ENCODE peak calls at places on chromosomes 12 and 14, in four cellular contexts. One of them, this sample, is unnamed. For H3K27me3, the result is how much of the 10 kb centered on the place peaks cover.

GRCh38 chr14:50834802-50835276 is 3.9 kb upstream of the NIN start:
- DNase-seq in tibial nerve: no peak
- DNase-seq in ovary: no peak
- DNase-seq in breast epithelium: no peak
- DNase-seq in this sample: no peak

GRCh38 chr14:20745571-20746358 is at the start of gene EDDM3A:
- DNase-seq in tibial nerve: no peak
- DNase-seq in ovary: no peak
- DNase-seq in breast epithelium: no peak
- DNase-seq in this sample: no peak

GRCh38 chr14:92914087-92914656 is 8.8 kb upstream of the CHGA start:
- DNase-seq in tibial nerve: no peak
- DNase-seq in ovary: peak
- DNase-seq in breast epithelium: no peak
- DNase-seq in this sample: no peak

GRCh38 chr12:64745259-64745807 is 13.9 kb downstream of the GNS start:
- DNase-seq in tibial nerve: no peak
- DNase-seq in ovary: no peak
- DNase-seq in breast epithelium: no peak
- DNase-seq in this sample: no peak

GRCh38 chr14:71497645-71498086 is 434.6 kb upstream of the RGS6 start:
- DNase-seq in tibial nerve: no peak
- DNase-seq in ovary: no peak
- DNase-seq in breast epithelium: no peak
- DNase-seq in this sample: no peak

GRCh38 chr14:75042040-75042439 is 9.2 kb downstream of the MLH3 start:
- DNase-seq in tibial nerve: no peak
- DNase-seq in ovary: no peak
- DNase-seq in breast epithelium: no peak
- DNase-seq in this sample: no peak

GRCh38 chr12:68884251-68884650 is 48.7 kb downstream of the CPM start:
- DNase-seq in tibial nerve: no peak
- DNase-seq in ovary: no peak
- DNase-seq in breast epithelium: no peak
- DNase-seq in this sample: no peak

GRCh38 chr12:24903305-24904088 is 45.4 kb downstream of the BCAT1 start:
- DNase-seq in tibial nerve: no peak
- DNase-seq in ovary: no peak
- DNase-seq in breast epithelium: no peak
- DNase-seq in this sample: no peak

GRCh38 chr12:57001448-57001906 is 4.9 kb downstream of the ZBTB39 start:
- DNase-seq in tibial nerve: peak
- DNase-seq in ovary: peak
- DNase-seq in breast epithelium: peak
- DNase-seq in this sample: peak

GRCh38 chr12:70840966-70841365 is 79.6 kb downstream of the PTPRR start:
- DNase-seq in tibial nerve: no peak
- DNase-seq in ovary: no peak
- DNase-seq in breast epithelium: no peak
- DNase-seq in this sample: no peak

GRCh38 chr12:11991604-11992003 is 79.1 kb upstream of the BCL2L14 start:
- DNase-seq in tibial nerve: no peak
- DNase-seq in ovary: no peak
- DNase-seq in breast epithelium: no peak
- DNase-seq in this sample: no peak

GRCh38 chr12:31118831-31119530 is 45.3 kb downstream of the DDX11 start:
- DNase-seq in tibial nerve: no peak
- DNase-seq in ovary: peak
- DNase-seq in breast epithelium: no peak
- DNase-seq in this sample: no peak

GRCh38 chr12:5442251-5443006 is 10.5 kb downstream of the NTF3 start:
- DNase-seq in tibial nerve: no peak
- DNase-seq in ovary: no peak
- DNase-seq in breast epithelium: no peak
- DNase-seq in this sample: no peak

GRCh38 chr12:67742461-67742860 is 93.9 kb downstream of the DYRK2 start:
- DNase-seq in tibial nerve: no peak
- DNase-seq in ovary: no peak
- DNase-seq in breast epithelium: no peak
- DNase-seq in this sample: no peak

GRCh38 chr12:130713581-130713991 is 2.5 kb downstream of the RIMBP2 start:
- DNase-seq in tibial nerve: no peak
- DNase-seq in ovary: peak
- DNase-seq in breast epithelium: no peak
- DNase-seq in this sample: no peak

GRCh38 chr12:57240926-57241555 is 9.9 kb downstream of the STAC3 start:
- DNase-seq in tibial nerve: no peak
- DNase-seq in ovary: no peak
- DNase-seq in breast epithelium: no peak
- DNase-seq in this sample: no peak

GRCh38 chr12:48961801-48962200 is 4.5 kb upstream of the ARF3 start:
- DNase-seq in tibial nerve: no peak
- DNase-seq in ovary: no peak
- DNase-seq in breast epithelium: no peak
- DNase-seq in this sample: no peak

GRCh38 chr14:32329146-32329545 is at the start of gene AKAP6:
- DNase-seq in tibial nerve: no peak
- DNase-seq in ovary: no peak
- DNase-seq in breast epithelium: no peak
- DNase-seq in this sample: no peak

GRCh38 chr14:96783306-96784224 is 13.6 kb upstream of the VRK1 start:
- DNase-seq in tibial nerve: no peak
- DNase-seq in ovary: no peak
- DNase-seq in breast epithelium: no peak
- DNase-seq in this sample: no peak

GRCh38 chr12:54215990-54216579 is 27.3 kb upstream of the SMUG1 start:
- DNase-seq in tibial nerve: no peak
- DNase-seq in ovary: peak
- DNase-seq in breast epithelium: no peak
- DNase-seq in this sample: no peak

GRCh38 chr14:23364164-23364571 is 804 bp downstream of the EFS start:
- DNase-seq in tibial nerve: peak
- DNase-seq in ovary: no peak
- DNase-seq in breast epithelium: peak
- DNase-seq in this sample: no peak

GRCh38 chr12:109497675-109498074 is 20.2 kb downstream of the UBE3B start:
- DNase-seq in tibial nerve: no peak
- DNase-seq in ovary: no peak
- DNase-seq in breast epithelium: no peak
- DNase-seq in this sample: no peak

GRCh38 chr14:56159066-56159465 is 40.9 kb downstream of the PELI2 start:
- DNase-seq in tibial nerve: no peak
- DNase-seq in ovary: no peak
- DNase-seq in breast epithelium: no peak
- DNase-seq in this sample: no peak

GRCh38 chr12:53223391-53224267 is 8.4 kb downstream of the RARG start:
- DNase-seq in tibial nerve: peak
- DNase-seq in ovary: no peak
- DNase-seq in breast epithelium: no peak
- DNase-seq in this sample: no peak

GRCh38 chr12:6950944-6951540 is at the start of gene PTPN6:
- DNase-seq in tibial nerve: no peak
- DNase-seq in ovary: peak
- DNase-seq in breast epithelium: no peak
- DNase-seq in this sample: peak

GRCh38 chr14:50363734-50364113 is 33.0 kb downstream of the CDKL1 start:
- DNase-seq in tibial nerve: peak
- DNase-seq in ovary: no peak
- DNase-seq in breast epithelium: no peak
- DNase-seq in this sample: no peak

GRCh38 chr12:109739747-109740693 is 26.4 kb downstream of the FAM222A start:
- DNase-seq in tibial nerve: no peak
- DNase-seq in ovary: peak
- DNase-seq in breast epithelium: peak
- DNase-seq in this sample: peak

GRCh38 chr14:57755018-57755521 is 110.8 kb downstream of the SLC35F4 start:
- DNase-seq in tibial nerve: no peak
- DNase-seq in ovary: no peak
- DNase-seq in breast epithelium: no peak
- DNase-seq in this sample: no peak

GRCh38 chr12:102965281-102966155 is 8.0 kb downstream of the ASCL1 start:
- DNase-seq in tibial nerve: no peak
- DNase-seq in ovary: no peak
- DNase-seq in breast epithelium: no peak
- DNase-seq in this sample: peak

GRCh38 chr14:35374273-35374681 is 30.3 kb downstream of the NFKBIA start:
- DNase-seq in tibial nerve: peak
- DNase-seq in ovary: no peak
- DNase-seq in breast epithelium: no peak
- DNase-seq in this sample: no peak
- H3K4me3 ChIP-seq in tibial nerve: no peak
- H3K4me3 ChIP-seq in ovary: no peak
- H3K4me3 ChIP-seq in breast epithelium: no peak
- H3K4me3 ChIP-seq in this sample: no peak

DNA sequence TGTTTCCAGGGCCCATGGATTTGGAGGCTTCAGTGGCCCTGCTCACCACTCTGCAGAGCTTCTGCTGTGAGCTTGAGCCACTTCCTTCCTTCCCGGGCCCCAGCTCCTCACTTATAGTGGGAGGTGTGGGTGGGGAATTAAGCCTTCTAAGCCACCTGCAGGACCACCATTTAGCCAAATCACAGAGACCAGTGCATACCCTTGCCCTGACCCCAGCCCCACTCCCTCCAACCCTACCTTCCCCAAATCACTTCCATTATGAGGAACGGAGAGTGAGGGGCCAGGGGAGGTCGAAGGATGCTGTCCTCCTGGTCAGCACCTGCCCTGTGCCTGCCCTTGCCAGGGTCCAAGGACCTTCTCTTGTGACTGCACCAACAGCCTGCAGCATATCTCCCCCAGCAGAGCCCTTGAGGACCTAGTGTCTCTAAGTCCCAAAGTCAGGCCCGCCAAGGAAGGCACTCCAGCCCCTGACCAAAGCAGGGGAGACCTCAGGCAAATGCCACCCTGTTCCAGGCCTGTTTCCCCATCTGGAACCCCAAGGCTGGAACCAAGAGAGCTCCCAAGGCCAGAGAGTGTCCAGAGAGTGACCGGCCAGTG is 278.3 kb upstream of the RTL1 start:
- DNase-seq in tibial nerve: no peak
- DNase-seq in ovary: peak
- DNase-seq in breast epithelium: peak
- DNase-seq in this sample: no peak
- H3K27me3 ChIP-seq in tibial nerve: under half
- H3K27me3 ChIP-seq in ovary: under half
- H3K27me3 ChIP-seq in breast epithelium: under half
- H3K27me3 ChIP-seq in this sample: under half

DNA sequence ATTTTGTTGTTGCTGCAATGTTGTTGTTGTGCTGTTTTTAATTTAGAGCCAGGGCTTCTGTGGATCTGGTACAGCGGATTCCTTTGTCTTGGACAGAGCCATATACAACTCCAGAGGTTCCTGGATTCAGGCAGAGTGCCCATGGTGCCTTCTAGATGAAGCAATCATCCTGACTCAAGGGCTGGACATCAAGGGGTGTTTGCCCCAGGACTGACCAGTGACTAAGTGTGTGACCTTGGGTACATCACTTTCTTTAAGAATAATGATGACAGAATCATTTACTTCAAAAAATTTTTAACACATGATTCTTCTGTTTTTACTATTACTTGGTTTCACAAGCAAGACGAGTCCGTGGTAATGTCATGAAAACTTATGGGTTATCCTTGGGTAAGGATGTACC is 397.3 kb downstream of the ZFP36L1 start:
- DNase-seq in tibial nerve: no peak
- DNase-seq in ovary: no peak
- DNase-seq in breast epithelium: no peak
- DNase-seq in this sample: no peak
- H3K4me3 ChIP-seq in tibial nerve: no peak
- H3K4me3 ChIP-seq in ovary: no peak
- H3K4me3 ChIP-seq in breast epithelium: no peak
- H3K4me3 ChIP-seq in this sample: no peak

GRCh38 chr12:106580671-106581508 is 1.9 kb upstream of the RFX4 start:
- DNase-seq in tibial nerve: no peak
- DNase-seq in ovary: no peak
- DNase-seq in breast epithelium: no peak
- DNase-seq in this sample: no peak
- H3K27me3 ChIP-seq in tibial nerve: under half
- H3K27me3 ChIP-seq in ovary: under half
- H3K27me3 ChIP-seq in breast epithelium: under half
- H3K27me3 ChIP-seq in this sample: half or more

DNA sequence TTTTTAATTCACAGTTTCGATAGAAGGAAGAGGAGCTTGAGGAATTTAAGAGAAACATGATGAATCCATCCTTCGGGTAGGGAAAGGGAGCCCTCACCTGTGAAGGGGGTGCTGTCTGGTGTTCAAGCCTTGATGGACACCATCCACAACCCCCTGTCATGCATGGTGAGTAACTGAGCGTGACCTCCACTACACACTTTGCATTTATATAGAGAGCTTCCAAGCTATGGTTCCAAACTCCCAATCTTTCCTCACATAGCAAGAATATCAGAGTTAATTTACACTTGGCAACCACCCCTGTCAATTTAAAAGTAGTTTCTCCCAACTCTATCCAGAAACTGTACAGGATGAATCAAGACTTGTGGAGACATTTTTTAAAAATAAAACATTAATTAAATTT is 13.1 kb upstream of the NID2 start:
- DNase-seq in tibial nerve: no peak
- DNase-seq in ovary: no peak
- DNase-seq in breast epithelium: no peak
- DNase-seq in this sample: no peak
- H3K4me3 ChIP-seq in tibial nerve: no peak
- H3K4me3 ChIP-seq in ovary: no peak
- H3K4me3 ChIP-seq in breast epithelium: no peak
- H3K4me3 ChIP-seq in this sample: no peak

DNA sequence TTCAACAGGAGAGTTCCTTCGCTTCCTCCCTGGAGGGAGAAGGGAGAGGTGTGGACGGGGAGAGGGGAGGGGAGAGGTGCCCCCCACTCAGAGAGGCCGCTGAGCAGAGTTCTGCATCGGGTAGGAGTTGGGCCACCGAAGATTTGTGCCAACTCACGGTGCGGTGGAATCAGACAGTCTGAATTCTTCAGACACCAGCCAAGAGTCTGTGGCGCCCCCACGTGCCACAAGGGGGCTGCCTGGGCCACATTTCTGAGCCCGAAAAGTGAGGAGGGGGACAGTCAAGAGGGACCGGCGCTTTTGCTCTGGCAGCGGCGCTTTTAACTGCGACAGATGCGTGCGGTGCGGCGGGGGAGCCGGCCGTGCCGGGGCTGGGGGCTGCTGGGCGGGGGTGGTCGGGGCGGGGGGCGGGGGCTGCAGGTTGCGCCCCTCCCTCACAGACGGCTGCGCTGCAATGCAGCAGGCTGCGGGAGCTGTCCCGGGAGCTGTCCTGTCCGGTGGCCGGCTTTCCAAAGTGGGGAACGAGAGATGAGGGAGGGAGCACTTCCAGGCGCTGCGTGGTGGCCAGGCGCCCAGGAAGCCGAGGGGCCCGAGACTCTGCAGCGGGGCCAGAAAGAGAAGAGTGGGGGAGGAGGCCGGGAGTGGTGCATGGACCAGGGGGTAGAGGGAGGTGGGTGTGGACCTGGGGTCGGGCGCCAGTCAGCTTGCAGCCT is 941 bp upstream of the RTL1 start:
- DNase-seq in tibial nerve: no peak
- DNase-seq in ovary: peak
- DNase-seq in breast epithelium: no peak
- DNase-seq in this sample: no peak
- H3K27me3 ChIP-seq in tibial nerve: under half
- H3K27me3 ChIP-seq in ovary: under half
- H3K27me3 ChIP-seq in breast epithelium: under half
- H3K27me3 ChIP-seq in this sample: under half

GRCh38 chr14:73764406-73764805 is 50.2 kb upstream of the PNMA1 start:
- DNase-seq in tibial nerve: no peak
- DNase-seq in ovary: no peak
- DNase-seq in breast epithelium: no peak
- DNase-seq in this sample: no peak
- H3K4me3 ChIP-seq in tibial nerve: no peak
- H3K4me3 ChIP-seq in ovary: no peak
- H3K4me3 ChIP-seq in breast epithelium: peak
- H3K4me3 ChIP-seq in this sample: no peak